ENCODE peak calls at places on chromosomes 11 and 22, in seven cellular contexts. E is mesenchymal stem cell, A is neuronal stem cell, R is H1, P is H9, X is mesendoderm, D is trophoblast cell. U is an unnamed sample.

GRCh38 chr11:57546869-57547518 is 9.6 kb downstream of the SMTNL1 start:
- DNase-seq in E (peak), A (no peak), R (no peak), P (peak), X (peak), D (no peak), U (peak)

GRCh38 chr11:7514099-7514725 is 413 bp downstream of the PPFIBP2 start:
- DNase-seq in E (peak), A (no peak), R (no peak), P (no peak), X (no peak), D (no peak), U (no peak)

GRCh38 chr11:3341298-3341697 is 37.6 kb downstream of the ZNF195 start:
- DNase-seq in E (no peak), A (peak), R (peak), P (peak), X (peak), D (peak), U (no peak)

GRCh38 chr11:71235719-71236118 is 16.7 kb downstream of the SHANK2 start:
- DNase-seq in E (no peak), A (no peak), R (no peak), P (peak), X (no peak), D (no peak), U (no peak)

GRCh38 chr22:35480143-35480542 is 60.5 kb upstream of the RASD2 start:
- DNase-seq in E (peak), A (no peak), R (no peak), P (peak), X (no peak), D (no peak), U (peak)

GRCh38 chr22:25362215-25362882 is 142.9 kb downstream of the CRYBB2 start:
- DNase-seq in E (peak), A (peak), R (no peak), P (peak), X (peak), D (peak), U (peak)

GRCh38 chr22:29041408-29041807 is 20.2 kb downstream of the C22orf31 start:
- DNase-seq in E (peak), A (no peak), R (no peak), P (no peak), X (no peak), D (no peak), U (peak)

GRCh38 chr22:43481528-43482309 is 69.9 kb downstream of the MPPED1 start:
- DNase-seq in E (no peak), A (no peak), R (no peak), P (no peak), X (peak), D (no peak), U (no peak)

GRCh38 chr11:96013459-96014213 is 89.7 kb upstream of the MTMR2 start:
- DNase-seq in E (no peak), A (no peak), R (no peak), P (peak), X (peak), D (no peak), U (no peak)

GRCh38 chr11:92492372-92492771 is 267.8 kb downstream of the FAT3 start:
- DNase-seq in E (no peak), A (no peak), R (no peak), P (no peak), X (no peak), D (no peak), U (no peak)

GRCh38 chr11:28241760-28242159 is 133.6 kb downstream of the METTL15 start:
- DNase-seq in E (no peak), A (no peak), R (no peak), P (no peak), X (no peak), D (no peak), U (no peak)

GRCh38 chr11:66183581-66184048 is 84.8 kb upstream of the RAB1B start:
- DNase-seq in E (peak), A (no peak), R (no peak), P (no peak), X (peak), D (no peak), U (no peak)

GRCh38 chr22:24588756-24589481 is 4.0 kb downstream of the LRRC75B start:
- DNase-seq in E (no peak), A (no peak), R (no peak), P (no peak), X (no peak), D (no peak), U (no peak)

GRCh38 chr22:41919357-41920224 is 4.7 kb upstream of the SHISA8 start:
- DNase-seq in E (peak), A (no peak), R (peak), P (peak), X (peak), D (no peak), U (peak)

GRCh38 chr11:65594991-65595920 is at the start of gene KCNK7:
- DNase-seq in E (no peak), A (no peak), R (no peak), P (no peak), X (no peak), D (no peak), U (no peak)

GRCh38 chr22:40463727-40464126 is 93.3 kb downstream of the SGSM3 start:
- DNase-seq in E (no peak), A (no peak), R (no peak), P (no peak), X (no peak), D (no peak), U (no peak)
- H2BK5ac ChIP-seq in E (no peak), A (no peak), R (no peak), P (no peak), X (no peak), D (no peak), U (no peak)

GRCh38 chr11:99513368-99513767 is 492.6 kb downstream of the CNTN5 start:
- DNase-seq in E (no peak), A (no peak), R (no peak), P (no peak), X (no peak), D (no peak), U (peak)

GRCh38 chr11:99505319-99505718 is 484.6 kb downstream of the CNTN5 start:
- DNase-seq in E (peak), A (no peak), R (no peak), P (no peak), X (no peak), D (no peak), U (peak)

GRCh38 chr11:99505831-99506230 is 485.1 kb downstream of the CNTN5 start:
- DNase-seq in E (no peak), A (no peak), R (no peak), P (no peak), X (no peak), D (no peak), U (no peak)

DNA sequence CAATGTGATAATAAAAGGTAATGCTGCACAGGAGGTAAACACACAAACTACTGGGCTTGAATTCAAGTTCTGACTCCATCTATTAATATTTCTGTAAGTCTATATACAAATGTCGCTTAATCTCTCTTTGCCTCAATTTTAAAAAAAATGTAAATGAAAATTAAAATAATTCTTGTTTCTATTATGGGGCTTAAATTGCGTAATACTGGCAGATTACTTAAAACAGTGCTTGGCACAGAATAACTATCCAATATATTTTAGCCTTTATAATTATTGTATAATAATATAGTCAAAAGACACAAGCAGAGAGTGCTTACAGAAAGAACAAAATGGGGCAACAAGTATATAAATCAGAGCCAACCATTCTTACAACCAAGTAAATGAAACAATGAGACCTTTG is 489.1 kb downstream of the CNTN5 start:
- DNase-seq in E (no peak), A (no peak), R (no peak), P (no peak), X (no peak), D (no peak), U (no peak)
- H2BK5ac ChIP-seq in E (no peak), A (no peak), R (no peak), P (no peak), X (no peak), D (no peak), U (no peak)

GRCh38 chr11:107699371-107700348 is 12.2 kb downstream of the SLN start:
- DNase-seq in E (no peak), A (no peak), R (no peak), P (no peak), X (no peak), D (peak), U (no peak)
- H2BK5ac ChIP-seq in E (no peak), A (no peak), R (no peak), P (no peak), X (no peak), D (peak), U (no peak)

DNA sequence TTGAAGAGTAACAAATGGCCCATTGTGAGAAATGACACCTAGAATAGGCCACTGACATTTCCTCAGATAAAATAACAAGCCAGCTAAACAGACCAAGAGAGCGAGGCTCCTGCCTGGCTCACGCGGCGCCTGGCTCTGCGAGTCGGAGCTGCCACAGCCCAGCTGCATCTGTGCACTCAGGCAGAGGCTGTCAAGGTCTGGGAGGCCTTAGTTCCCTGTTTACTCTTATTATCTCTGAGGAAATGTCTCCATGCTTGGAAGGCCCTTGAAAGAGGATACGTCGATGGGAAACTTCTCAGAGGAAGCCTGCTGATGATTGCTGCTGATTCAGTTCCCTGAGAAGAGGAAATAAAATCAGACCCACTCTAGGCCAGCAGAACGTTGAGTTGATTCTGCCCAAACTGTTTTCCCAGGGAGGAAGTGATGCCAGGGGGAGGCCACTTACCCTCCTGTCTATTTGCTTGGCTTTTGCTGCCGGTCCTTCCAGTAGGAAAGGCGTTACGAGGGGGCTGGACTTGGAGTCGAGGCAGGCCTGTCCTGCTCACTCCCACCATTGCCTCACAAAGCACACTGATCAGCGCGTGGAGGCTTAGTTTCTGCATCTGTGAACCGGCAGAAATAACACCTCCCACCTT is 208.8 kb downstream of the TBC1D22A start:
- DNase-seq in E (peak), A (no peak), R (no peak), P (no peak), X (peak), D (no peak), U (peak)
- H2BK5ac ChIP-seq in E (peak), A (no peak), R (no peak), P (no peak), X (peak), D (no peak), U (no peak)

GRCh38 chr11:119880143-119880542 is 151.1 kb upstream of the NECTIN1 start:
- DNase-seq in E (no peak), A (no peak), R (no peak), P (peak), X (no peak), D (no peak), U (no peak)

GRCh38 chr11:119880873-119881272 is 151.9 kb upstream of the NECTIN1 start:
- DNase-seq in E (no peak), A (no peak), R (no peak), P (no peak), X (no peak), D (no peak), U (no peak)

GRCh38 chr11:119885067-119885466 is 156.1 kb upstream of the NECTIN1 start:
- DNase-seq in E (no peak), A (no peak), R (no peak), P (no peak), X (peak), D (no peak), U (no peak)

GRCh38 chr11:119878990-119879389 is 150.0 kb upstream of the NECTIN1 start:
- DNase-seq in E (no peak), A (no peak), R (no peak), P (no peak), X (no peak), D (no peak), U (no peak)

GRCh38 chr11:119882316-119882715 is 153.3 kb upstream of the NECTIN1 start:
- DNase-seq in E (no peak), A (no peak), R (no peak), P (no peak), X (no peak), D (no peak), U (no peak)
- H2BK5ac ChIP-seq in E (no peak), A (no peak), R (no peak), P (no peak), X (no peak), D (no peak), U (no peak)